ENCODE peak calls at places on chromosomes 4 and X, in nine cellular contexts. C is esophagus squamous epithelium; B is bronchial epithelial cell; D is ascending aorta; Z is RCC 7860; W is NCI-H2107; L is naive thymus-derived CD4-positive, alpha-beta T cell; Y is activated gamma-delta T cell treated with Interleukin-2 at 50 U/mL for 16 hours; T is activated effector memory CD4-positive, alpha-beta T cell treated with Interleukin-2 at 50 U/mL for 16 hours. R is an unnamed sample.
A peak's percentile ranks its signal among the peaks of the same experiment; 100 is the strongest.

GRCh38 chrX:119402588-119402987 is 3.5 kb downstream of the SLC25A43 start:
- DNase-seq in C (no peak), B (no peak), D (no peak), Z (no peak), W (no peak), L (no peak), Y (no peak), T (no peak), R (no peak)

GRCh38 chr4:70515342-70516245 is 2.8 kb upstream of the AMTN start:
- DNase-seq in C (no peak), B (peak; percentile 98), D (no peak), Z (peak; percentile 24), W (no peak), L (no peak), Y (no peak), T (no peak), R (no peak)

GRCh38 chrX:44305921-44306320 is 37.6 kb downstream of the EFHC2 start:
- DNase-seq in C (no peak), B (no peak), D (no peak), Z (no peak), W (no peak), L (no peak), Y (no peak), T (no peak), R (no peak)

GRCh38 chrX:152861116-152861515 is 30.3 kb downstream of the NSDHL start:
- DNase-seq in C (no peak), B (no peak), D (no peak), Z (peak; percentile 17), W (no peak), L (no peak), Y (no peak), T (no peak), R (no peak)

GRCh38 chr4:183610613-183611012 is 48.4 kb downstream of the RWDD4 start:
- DNase-seq in C (no peak), B (no peak), D (no peak), Z (no peak), W (no peak), L (no peak), Y (no peak), T (no peak), R (no peak)

GRCh38 chr4:7872264-7872771 is 67.3 kb downstream of the AFAP1 start:
- DNase-seq in C (no peak), B (peak; percentile 87), D (peak; percentile 68), Z (no peak), W (peak; percentile 52), L (no peak), Y (no peak), T (no peak), R (no peak)

GRCh38 chrX:148659481-148659880 is 159.1 kb downstream of the AFF2 start:
- DNase-seq in C (no peak), B (no peak), D (no peak), Z (no peak), W (no peak), L (no peak), Y (no peak), T (no peak), R (no peak)

GRCh38 chrX:154457491-154458115 is 478 bp upstream of the PLXNA3 start:
- DNase-seq in C (no peak), B (peak; percentile 60), D (no peak), Z (no peak), W (no peak), L (peak; percentile 47), Y (peak; percentile 52), T (peak; percentile 57), R (peak; percentile 51)

GRCh38 chrX:10110316-10110932 is 46.4 kb upstream of the CLCN4 start:
- DNase-seq in C (no peak), B (no peak), D (no peak), Z (no peak), W (no peak), L (no peak), Y (no peak), T (peak; percentile 1), R (no peak)

GRCh38 chr4:55618546-55619143 is 17.5 kb downstream of the NMU start:
- DNase-seq in C (no peak), B (no peak), D (no peak), Z (no peak), W (no peak), L (no peak), Y (no peak), T (no peak), R (no peak)

GRCh38 chr4:124334119-124334518 is 378.4 kb downstream of the ANKRD50 start:
- DNase-seq in C (no peak), B (peak; percentile 87), D (no peak), Z (peak; percentile 44), W (no peak), L (no peak), Y (no peak), T (no peak), R (no peak)

GRCh38 chr4:163191999-163192398 is 25.3 kb upstream of the NAF1 start:
- DNase-seq in C (no peak), B (peak; percentile 10), D (no peak), Z (no peak), W (no peak), L (no peak), Y (no peak), T (no peak), R (no peak)

GRCh38 chr4:25814323-25814722 is 48.5 kb downstream of the SEL1L3 start:
- DNase-seq in C (no peak), B (peak; percentile 93), D (peak; percentile 83), Z (no peak), W (no peak), L (no peak), Y (no peak), T (no peak), R (no peak)

GRCh38 chrX:83185887-83186286 is 322.2 kb upstream of the POU3F4 start:
- DNase-seq in C (no peak), B (no peak), D (no peak), Z (no peak), W (no peak), L (no peak), Y (no peak), T (no peak), R (no peak)

GRCh38 chr4:183426507-183426906 is 17.9 kb upstream of the CDKN2AIP start:
- DNase-seq in C (no peak), B (no peak), D (no peak), Z (no peak), W (no peak), L (no peak), Y (no peak), T (no peak), R (no peak)

GRCh38 chr4:82005153-82005552 is 368.6 kb downstream of the HNRNPD start:
- DNase-seq in C (no peak), B (peak; percentile 45), D (no peak), Z (no peak), W (no peak), L (no peak), Y (no peak), T (no peak), R (no peak)

GRCh38 chr4:114780205-114780604 is 181.6 kb downstream of the UGT8 start:
- DNase-seq in C (no peak), B (peak; percentile 8), D (no peak), Z (no peak), W (no peak), L (no peak), Y (no peak), T (no peak), R (no peak)

GRCh38 chr4:76175336-76175735 is 27.1 kb upstream of the NUP54 start:
- DNase-seq in C (no peak), B (no peak), D (no peak), Z (no peak), W (no peak), L (no peak), Y (no peak), T (no peak), R (no peak)

GRCh38 chr4:25437951-25438350 is 60.9 kb downstream of the ANAPC4 start:
- DNase-seq in C (no peak), B (no peak), D (no peak), Z (no peak), W (no peak), L (no peak), Y (no peak), T (no peak), R (no peak)

GRCh38 chr4:181312066-181312465 is 931.1 kb upstream of the TENM3 start:
- DNase-seq in C (no peak), B (no peak), D (no peak), Z (no peak), W (no peak), L (no peak), Y (no peak), T (no peak), R (no peak)

GRCh38 chr4:108155373-108155772 is 13.4 kb downstream of the LEF1 start:
- DNase-seq in C (no peak), B (no peak), D (no peak), Z (no peak), W (no peak), L (no peak), Y (no peak), T (no peak), R (no peak)

GRCh38 chr4:173794662-173795061 is 264.6 kb upstream of the HAND2 start:
- DNase-seq in C (no peak), B (peak; percentile 1), D (no peak), Z (no peak), W (no peak), L (no peak), Y (no peak), T (no peak), R (no peak)

GRCh38 chrX:134623293-134624045 is 34.8 kb downstream of the PLAC1 start:
- DNase-seq in C (no peak), B (peak; percentile 37), D (no peak), Z (no peak), W (no peak), L (no peak), Y (no peak), T (no peak), R (no peak)

GRCh38 chr4:113978561-113979156 is 788 bp downstream of the ARSJ start:
- DNase-seq in C (no peak), B (peak; percentile 41), D (no peak), Z (no peak), W (no peak), L (no peak), Y (no peak), T (no peak), R (no peak)

GRCh38 chr4:76745264-76745663 is 152.7 kb downstream of the SOWAHB start:
- DNase-seq in C (no peak), B (peak; percentile 65), D (no peak), Z (no peak), W (no peak), L (no peak), Y (no peak), T (no peak), R (no peak)

GRCh38 chr4:154230091-154230490 is 261.5 kb downstream of the DCHS2 start:
- DNase-seq in C (no peak), B (no peak), D (no peak), Z (no peak), W (no peak), L (no peak), Y (no peak), T (no peak), R (no peak)

GRCh38 chr4:123449780-123450179 is 53.2 kb downstream of the SPRY1 start:
- DNase-seq in C (no peak), B (peak; percentile 39), D (no peak), Z (no peak), W (no peak), L (no peak), Y (no peak), T (no peak), R (no peak)

GRCh38 chrX:84044051-84044450 is 143.9 kb downstream of the RPS6KA6 start:
- DNase-seq in C (no peak), B (no peak), D (no peak), Z (no peak), W (no peak), L (no peak), Y (no peak), T (no peak), R (no peak)

GRCh38 chr4:48047421-48047844 is 30.9 kb downstream of the NIPAL1 start:
- DNase-seq in C (no peak), B (no peak), D (no peak), Z (no peak), W (no peak), L (peak; percentile 7), Y (peak; percentile 66), T (peak; percentile 36), R (no peak)

GRCh38 chr4:95107635-95108034 is 349.9 kb downstream of the BMPR1B start:
- DNase-seq in C (no peak), B (peak; percentile 86), D (peak; percentile 67), Z (peak; percentile 13), W (no peak), L (no peak), Y (no peak), T (no peak), R (no peak)

GRCh38 chr4:19689511-19689910 is 562.2 kb upstream of the SLIT2 start:
- DNase-seq in C (no peak), B (peak; percentile 57), D (no peak), Z (peak; percentile 93), W (no peak), L (no peak), Y (no peak), T (no peak), R (no peak)

R was measured in T-helper 17 cell.